ENCODE peak calls at places on chromosomes 7 and 10, in six cellular contexts. One of them, this sample, is unnamed.

GRCh38 chr10:4183761-4184261 is 398.8 kb upstream of the KLF6 start:
- DNase-seq in RWPE1: no peak
- DNase-seq in neural crest cell: no peak
- DNase-seq in heart left ventricle: no peak
- DNase-seq in AG10803: peak
- DNase-seq in astrocyte of the spinal cord: peak
- DNase-seq in this sample: no peak

GRCh38 chr10:71252195-71252594 is 39.8 kb downstream of the UNC5B start:
- DNase-seq in RWPE1: no peak
- DNase-seq in neural crest cell: no peak
- DNase-seq in heart left ventricle: no peak
- DNase-seq in AG10803: no peak
- DNase-seq in astrocyte of the spinal cord: no peak
- DNase-seq in this sample: no peak

GRCh38 chr10:104329754-104330153 is 8.5 kb downstream of the ITPRIP start:
- DNase-seq in RWPE1: no peak
- DNase-seq in neural crest cell: no peak
- DNase-seq in heart left ventricle: no peak
- DNase-seq in AG10803: peak
- DNase-seq in astrocyte of the spinal cord: peak
- DNase-seq in this sample: no peak

GRCh38 chr7:116502201-116503096 is 2.9 kb downstream of the CAV2 start:
- DNase-seq in RWPE1: no peak
- DNase-seq in neural crest cell: no peak
- DNase-seq in heart left ventricle: no peak
- DNase-seq in AG10803: no peak
- DNase-seq in astrocyte of the spinal cord: no peak
- DNase-seq in this sample: no peak

GRCh38 chr7:94289071-94289470 is 105.6 kb upstream of the COL1A2 start:
- DNase-seq in RWPE1: peak
- DNase-seq in neural crest cell: peak
- DNase-seq in heart left ventricle: peak
- DNase-seq in AG10803: peak
- DNase-seq in astrocyte of the spinal cord: peak
- DNase-seq in this sample: peak

GRCh38 chr10:104368406-104368805 is 14.8 kb downstream of the CFAP58 start:
- DNase-seq in RWPE1: no peak
- DNase-seq in neural crest cell: no peak
- DNase-seq in heart left ventricle: no peak
- DNase-seq in AG10803: no peak
- DNase-seq in astrocyte of the spinal cord: no peak
- DNase-seq in this sample: no peak

GRCh38 chr7:18724311-18724710 is 228.8 kb downstream of the HDAC9 start:
- DNase-seq in RWPE1: no peak
- DNase-seq in neural crest cell: no peak
- DNase-seq in heart left ventricle: no peak
- DNase-seq in AG10803: peak
- DNase-seq in astrocyte of the spinal cord: no peak
- DNase-seq in this sample: no peak

GRCh38 chr7:79828866-79829265 is 305.8 kb upstream of the GNAI1 start:
- DNase-seq in RWPE1: no peak
- DNase-seq in neural crest cell: no peak
- DNase-seq in heart left ventricle: no peak
- DNase-seq in AG10803: no peak
- DNase-seq in astrocyte of the spinal cord: no peak
- DNase-seq in this sample: no peak

GRCh38 chr7:158924956-158925355 is 68.6 kb downstream of the DYNC2I1 start:
- DNase-seq in RWPE1: no peak
- DNase-seq in neural crest cell: no peak
- DNase-seq in heart left ventricle: no peak
- DNase-seq in AG10803: no peak
- DNase-seq in astrocyte of the spinal cord: peak
- DNase-seq in this sample: no peak

GRCh38 chr10:15169555-15170407 is 1.3 kb upstream of the NMT2 start:
- DNase-seq in RWPE1: no peak
- DNase-seq in neural crest cell: no peak
- DNase-seq in heart left ventricle: peak
- DNase-seq in AG10803: peak
- DNase-seq in astrocyte of the spinal cord: no peak
- DNase-seq in this sample: no peak

GRCh38 chr7:99031496-99031895 is 112.4 kb downstream of the SMURF1 start:
- DNase-seq in RWPE1: no peak
- DNase-seq in neural crest cell: no peak
- DNase-seq in heart left ventricle: no peak
- DNase-seq in AG10803: no peak
- DNase-seq in astrocyte of the spinal cord: no peak
- DNase-seq in this sample: no peak

GRCh38 chr7:81594767-81595166 is 175.1 kb downstream of the HGF start:
- DNase-seq in RWPE1: no peak
- DNase-seq in neural crest cell: no peak
- DNase-seq in heart left ventricle: peak
- DNase-seq in AG10803: peak
- DNase-seq in astrocyte of the spinal cord: peak
- DNase-seq in this sample: no peak

GRCh38 chr10:118669020-118669766 is 73.7 kb upstream of the PRLHR start:
- DNase-seq in RWPE1: no peak
- DNase-seq in neural crest cell: no peak
- DNase-seq in heart left ventricle: peak
- DNase-seq in AG10803: peak
- DNase-seq in astrocyte of the spinal cord: peak
- DNase-seq in this sample: peak

GRCh38 chr10:60883187-60883586 is 60.8 kb downstream of the RHOBTB1 start:
- DNase-seq in RWPE1: peak
- DNase-seq in neural crest cell: no peak
- DNase-seq in heart left ventricle: no peak
- DNase-seq in AG10803: no peak
- DNase-seq in astrocyte of the spinal cord: peak
- DNase-seq in this sample: no peak

GRCh38 chr7:593324-594115 is 73.9 kb upstream of the PDGFA start:
- DNase-seq in RWPE1: no peak
- DNase-seq in neural crest cell: no peak
- DNase-seq in heart left ventricle: peak
- DNase-seq in AG10803: no peak
- DNase-seq in astrocyte of the spinal cord: no peak
- DNase-seq in this sample: no peak

GRCh38 chr7:18693401-18693800 is 197.9 kb downstream of the HDAC9 start:
- DNase-seq in RWPE1: peak
- DNase-seq in neural crest cell: no peak
- DNase-seq in heart left ventricle: no peak
- DNase-seq in AG10803: peak
- DNase-seq in astrocyte of the spinal cord: peak
- DNase-seq in this sample: no peak

GRCh38 chr10:12252882-12253546 is 57.0 kb downstream of the CDC123 start:
- DNase-seq in RWPE1: no peak
- DNase-seq in neural crest cell: no peak
- DNase-seq in heart left ventricle: no peak
- DNase-seq in AG10803: peak
- DNase-seq in astrocyte of the spinal cord: peak
- DNase-seq in this sample: peak

GRCh38 chr7:88758355-88759215 is 915 bp upstream of the ZNF804B start:
- DNase-seq in RWPE1: no peak
- DNase-seq in neural crest cell: peak
- DNase-seq in heart left ventricle: peak
- DNase-seq in AG10803: peak
- DNase-seq in astrocyte of the spinal cord: peak
- DNase-seq in this sample: peak

GRCh38 chr7:135098391-135098790 is 49.5 kb upstream of the TMEM140 start:
- DNase-seq in RWPE1: no peak
- DNase-seq in neural crest cell: no peak
- DNase-seq in heart left ventricle: no peak
- DNase-seq in AG10803: no peak
- DNase-seq in astrocyte of the spinal cord: no peak
- DNase-seq in this sample: no peak

GRCh38 chr7:132564849-132565248 is 11.4 kb downstream of the PLXNA4 start:
- DNase-seq in RWPE1: no peak
- DNase-seq in neural crest cell: no peak
- DNase-seq in heart left ventricle: no peak
- DNase-seq in AG10803: no peak
- DNase-seq in astrocyte of the spinal cord: no peak
- DNase-seq in this sample: no peak

GRCh38 chr10:132626761-132627735 is 89.5 kb downstream of the INPP5A start:
- DNase-seq in RWPE1: no peak
- DNase-seq in neural crest cell: no peak
- DNase-seq in heart left ventricle: peak
- DNase-seq in AG10803: no peak
- DNase-seq in astrocyte of the spinal cord: no peak
- DNase-seq in this sample: peak

DNA sequence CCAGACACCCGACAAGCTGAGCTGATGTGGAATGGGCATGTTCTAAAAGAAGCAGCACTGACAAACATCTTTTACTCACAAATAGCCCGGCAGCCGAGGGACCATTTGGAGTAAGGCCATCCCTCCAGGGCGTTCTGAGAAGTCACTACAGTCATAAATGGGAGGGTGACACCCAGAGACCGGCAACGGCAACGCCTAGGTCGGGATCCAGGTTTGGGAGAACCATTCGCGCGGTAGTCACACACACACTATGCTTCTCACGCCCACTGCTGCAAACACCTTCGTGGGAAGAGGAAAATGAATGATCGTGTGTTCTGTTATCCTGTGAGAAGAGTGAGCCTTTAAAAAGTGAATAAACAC is 9.8 kb downstream of the TNS3 start:
- DNase-seq in RWPE1: no peak
- DNase-seq in neural crest cell: no peak
- DNase-seq in heart left ventricle: peak
- DNase-seq in AG10803: peak
- DNase-seq in astrocyte of the spinal cord: no peak
- DNase-seq in this sample: no peak
- TF ChIP-seq CTCF in RWPE1: no peak
- TF ChIP-seq CTCF in neural crest cell: no peak
- TF ChIP-seq CTCF in heart left ventricle: no peak
- TF ChIP-seq CTCF in AG10803: no peak
- TF ChIP-seq CTCF in astrocyte of the spinal cord: no peak
- TF ChIP-seq CTCF in this sample: no peak

GRCh38 chr10:1243486-1244182 is 187.4 kb downstream of the WDR37 start:
- DNase-seq in RWPE1: no peak
- DNase-seq in neural crest cell: no peak
- DNase-seq in heart left ventricle: no peak
- DNase-seq in AG10803: no peak
- DNase-seq in astrocyte of the spinal cord: no peak
- DNase-seq in this sample: no peak
- TF ChIP-seq CTCF in RWPE1: no peak
- TF ChIP-seq CTCF in neural crest cell: no peak
- TF ChIP-seq CTCF in heart left ventricle: no peak
- TF ChIP-seq CTCF in AG10803: no peak
- TF ChIP-seq CTCF in astrocyte of the spinal cord: no peak
- TF ChIP-seq CTCF in this sample: peak

DNA sequence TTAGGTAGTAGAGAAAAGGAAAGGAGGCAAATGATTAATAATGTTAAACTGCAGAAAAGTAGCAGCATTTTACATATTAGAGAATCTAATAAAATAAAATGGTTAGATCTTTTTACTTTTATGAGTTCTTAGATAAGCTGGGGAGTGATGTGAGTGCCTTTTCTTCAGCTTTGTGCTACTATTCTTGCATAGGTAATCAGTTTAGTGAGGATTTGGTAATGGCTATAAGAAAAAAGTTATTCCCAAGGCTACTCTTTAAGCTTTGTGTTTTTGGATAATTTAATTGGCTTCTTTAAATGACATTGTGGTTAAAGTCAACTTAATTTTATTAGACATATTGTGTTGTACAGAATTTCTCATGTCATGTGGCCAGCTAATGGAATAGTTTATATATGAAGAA is 3.7 kb downstream of the KCND2 start:
- DNase-seq in RWPE1: no peak
- DNase-seq in neural crest cell: no peak
- DNase-seq in heart left ventricle: no peak
- DNase-seq in AG10803: no peak
- DNase-seq in astrocyte of the spinal cord: no peak
- DNase-seq in this sample: no peak
- TF ChIP-seq CTCF in RWPE1: no peak
- TF ChIP-seq CTCF in neural crest cell: no peak
- TF ChIP-seq CTCF in heart left ventricle: no peak
- TF ChIP-seq CTCF in AG10803: no peak
- TF ChIP-seq CTCF in astrocyte of the spinal cord: no peak
- TF ChIP-seq CTCF in this sample: no peak

DNA sequence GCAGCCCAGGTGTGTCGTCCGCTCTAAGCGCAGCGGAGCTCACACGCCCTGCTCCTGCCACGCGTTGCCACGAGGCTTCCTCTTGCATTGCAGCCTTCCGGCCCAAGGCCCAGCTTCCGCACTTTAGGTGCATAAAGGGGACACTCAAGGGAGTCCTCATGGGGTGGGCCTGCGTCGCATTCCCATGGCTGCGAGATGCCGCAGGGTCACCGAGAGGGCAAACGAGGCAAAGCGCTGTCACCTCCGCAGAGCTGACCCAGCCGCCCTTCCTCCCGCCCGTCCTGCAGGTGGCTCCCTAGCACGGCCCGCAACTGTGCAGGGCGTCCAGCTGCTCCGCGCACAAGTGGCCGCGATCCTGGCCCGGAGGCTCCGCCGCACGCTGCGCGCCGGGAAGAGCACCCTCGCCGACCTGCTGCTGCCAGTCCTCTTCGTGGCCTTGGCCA is 283.5 kb downstream of the ABCA13 start:
- DNase-seq in RWPE1: no peak
- DNase-seq in neural crest cell: no peak
- DNase-seq in heart left ventricle: no peak
- DNase-seq in AG10803: no peak
- DNase-seq in astrocyte of the spinal cord: no peak
- DNase-seq in this sample: no peak
- TF ChIP-seq CTCF in RWPE1: no peak
- TF ChIP-seq CTCF in neural crest cell: no peak
- TF ChIP-seq CTCF in heart left ventricle: no peak
- TF ChIP-seq CTCF in AG10803: no peak
- TF ChIP-seq CTCF in astrocyte of the spinal cord: no peak
- TF ChIP-seq CTCF in this sample: no peak

DNA sequence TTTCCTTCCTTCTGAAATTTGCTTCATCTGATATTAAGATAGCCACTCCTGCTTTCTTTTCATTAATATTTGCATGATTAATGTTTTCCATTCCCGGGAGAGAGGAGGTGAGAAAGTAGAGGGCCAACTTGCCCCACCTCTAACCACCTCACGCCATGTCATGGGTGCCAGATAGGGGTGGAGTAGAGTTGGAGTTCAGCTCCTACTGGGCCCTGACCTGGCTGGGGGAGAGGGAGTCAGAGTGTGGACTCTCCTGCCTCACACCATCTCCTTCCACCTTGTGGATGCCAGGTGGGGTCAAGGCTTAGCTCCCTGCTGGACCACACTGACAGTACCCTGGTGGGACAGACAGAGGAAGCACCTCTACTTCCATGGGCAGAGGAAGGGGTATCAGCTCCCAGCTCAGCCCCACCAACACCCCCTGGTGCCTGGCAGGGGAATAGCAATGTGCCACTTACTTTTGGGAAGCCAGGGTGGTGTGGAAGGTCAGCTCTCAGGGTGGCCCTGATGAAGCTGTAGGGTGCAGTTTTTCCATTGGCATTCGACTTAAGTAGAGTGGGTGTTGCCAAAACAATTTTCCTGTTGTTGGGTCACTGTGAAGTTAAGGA is 28.0 kb downstream of the CHST12 start:
- DNase-seq in RWPE1: peak
- DNase-seq in neural crest cell: no peak
- DNase-seq in heart left ventricle: no peak
- DNase-seq in AG10803: no peak
- DNase-seq in astrocyte of the spinal cord: no peak
- DNase-seq in this sample: no peak
- TF ChIP-seq CTCF in RWPE1: no peak
- TF ChIP-seq CTCF in neural crest cell: peak
- TF ChIP-seq CTCF in heart left ventricle: no peak
- TF ChIP-seq CTCF in AG10803: peak
- TF ChIP-seq CTCF in astrocyte of the spinal cord: peak
- TF ChIP-seq CTCF in this sample: peak